ENCODE peak calls at places on chromosomes 11 and 22, in nine cellular contexts. One of them, this sample, is unnamed.

GRCh38 chr11:3830741-3831140 is 10.0 kb downstream of the RHOG start:
- DNase-seq in kidney tubule cell: no peak
- DNase-seq in activated effector memory CD4-positive, alpha-beta T cell treated with anti-CD3 and anti-CD28 coated beads, Interleukin-2, amount 50 U/mL, for 16 hours: no peak
- DNase-seq in left colon: no peak
- DNase-seq in stomach: no peak
- DNase-seq in stimulated activated CD4-positive, alpha-beta T cell treated with anti-CD3 and anti-CD28 coated beads, Interleukin-4, amount 100 ng/mL, for 48 hours: no peak
- DNase-seq in NAMALWA: no peak
- DNase-seq in GM04504: no peak
- DNase-seq in ELF-1: no peak
- DNase-seq in this sample: no peak

GRCh38 chr22:20834206-20834605 is 24.4 kb downstream of the PI4KA start:
- DNase-seq in activated effector memory CD4-positive, alpha-beta T cell treated with anti-CD3 and anti-CD28 coated beads, Interleukin-2, amount 50 U/mL, for 16 hours: no peak
- DNase-seq in kidney tubule cell: no peak
- DNase-seq in stomach: no peak
- DNase-seq in left colon: no peak
- DNase-seq in GM04504: no peak
- DNase-seq in NAMALWA: no peak
- DNase-seq in stimulated activated CD4-positive, alpha-beta T cell treated with anti-CD3 and anti-CD28 coated beads, Interleukin-4, amount 100 ng/mL, for 48 hours: no peak
- DNase-seq in ELF-1: no peak
- DNase-seq in this sample: no peak

GRCh38 chr11:1665313-1665712 is 31.7 kb upstream of the KRTAP5-6 start:
- DNase-seq in NAMALWA: no peak
- DNase-seq in stimulated activated CD4-positive, alpha-beta T cell treated with anti-CD3 and anti-CD28 coated beads, Interleukin-4, amount 100 ng/mL, for 48 hours: no peak
- DNase-seq in left colon: no peak
- DNase-seq in ELF-1: no peak
- DNase-seq in kidney tubule cell: no peak
- DNase-seq in GM04504: no peak
- DNase-seq in stomach: no peak
- DNase-seq in activated effector memory CD4-positive, alpha-beta T cell treated with anti-CD3 and anti-CD28 coated beads, Interleukin-2, amount 50 U/mL, for 16 hours: no peak
- DNase-seq in this sample: no peak

GRCh38 chr11:66022401-66023185 is 3.7 kb downstream of the CATSPER1 start:
- DNase-seq in ELF-1: peak; percentile 91
- DNase-seq in NAMALWA: peak; percentile 82
- DNase-seq in kidney tubule cell: peak; percentile 72
- DNase-seq in GM04504: peak; percentile 32
- DNase-seq in activated effector memory CD4-positive, alpha-beta T cell treated with anti-CD3 and anti-CD28 coated beads, Interleukin-2, amount 50 U/mL, for 16 hours: peak; percentile 93
- DNase-seq in stimulated activated CD4-positive, alpha-beta T cell treated with anti-CD3 and anti-CD28 coated beads, Interleukin-4, amount 100 ng/mL, for 48 hours: peak; percentile 63
- DNase-seq in stomach: peak; percentile 83
- DNase-seq in left colon: peak; percentile 80
- DNase-seq in this sample: peak; percentile 68

GRCh38 chr11:125272092-125272491 is 107.5 kb downstream of the PKNOX2 start:
- DNase-seq in kidney tubule cell: peak; percentile 77
- DNase-seq in stimulated activated CD4-positive, alpha-beta T cell treated with anti-CD3 and anti-CD28 coated beads, Interleukin-4, amount 100 ng/mL, for 48 hours: no peak
- DNase-seq in stomach: no peak
- DNase-seq in ELF-1: no peak
- DNase-seq in activated effector memory CD4-positive, alpha-beta T cell treated with anti-CD3 and anti-CD28 coated beads, Interleukin-2, amount 50 U/mL, for 16 hours: no peak
- DNase-seq in GM04504: no peak
- DNase-seq in left colon: no peak
- DNase-seq in NAMALWA: no peak
- DNase-seq in this sample: no peak

GRCh38 chr11:128709402-128709801 is 15.5 kb downstream of the FLI1 start:
- DNase-seq in stimulated activated CD4-positive, alpha-beta T cell treated with anti-CD3 and anti-CD28 coated beads, Interleukin-4, amount 100 ng/mL, for 48 hours: no peak
- DNase-seq in GM04504: no peak
- DNase-seq in ELF-1: peak; percentile 59
- DNase-seq in stomach: no peak
- DNase-seq in kidney tubule cell: peak; percentile 35
- DNase-seq in activated effector memory CD4-positive, alpha-beta T cell treated with anti-CD3 and anti-CD28 coated beads, Interleukin-2, amount 50 U/mL, for 16 hours: no peak
- DNase-seq in NAMALWA: no peak
- DNase-seq in left colon: no peak
- DNase-seq in this sample: no peak

GRCh38 chr11:76787911-76788596 is 4.9 kb downstream of the TSKU start:
- DNase-seq in left colon: no peak
- DNase-seq in NAMALWA: no peak
- DNase-seq in activated effector memory CD4-positive, alpha-beta T cell treated with anti-CD3 and anti-CD28 coated beads, Interleukin-2, amount 50 U/mL, for 16 hours: peak; percentile 50
- DNase-seq in stomach: no peak
- DNase-seq in ELF-1: peak; percentile 71
- DNase-seq in GM04504: no peak
- DNase-seq in stimulated activated CD4-positive, alpha-beta T cell treated with anti-CD3 and anti-CD28 coated beads, Interleukin-4, amount 100 ng/mL, for 48 hours: no peak
- DNase-seq in kidney tubule cell: peak; percentile 32
- DNase-seq in this sample: no peak

GRCh38 chr22:43798492-43798891 is 13.6 kb downstream of the EFCAB6 start:
- DNase-seq in kidney tubule cell: peak; percentile 94
- DNase-seq in left colon: no peak
- DNase-seq in NAMALWA: peak; percentile 35
- DNase-seq in ELF-1: no peak
- DNase-seq in GM04504: no peak
- DNase-seq in activated effector memory CD4-positive, alpha-beta T cell treated with anti-CD3 and anti-CD28 coated beads, Interleukin-2, amount 50 U/mL, for 16 hours: no peak
- DNase-seq in stomach: no peak
- DNase-seq in stimulated activated CD4-positive, alpha-beta T cell treated with anti-CD3 and anti-CD28 coated beads, Interleukin-4, amount 100 ng/mL, for 48 hours: no peak
- DNase-seq in this sample: no peak

This sample was measured in RKO.